ENCODE peak calls at places on chromosomes 11 and 22, in four cellular contexts. E is IMR-90, W is mesendoderm, Z is H1. F is an unnamed sample.

GRCh38 chr11:118886681-118887111 is 3.0 kb downstream of the CXCR5 start:
- DNase-seq in E (no peak), W (no peak), Z (no peak), F (no peak)

GRCh38 chr11:15006139-15006759 is 34.1 kb upstream of the CALCA start:
- DNase-seq in W (peak; percentile 78), Z (no peak), E (peak; percentile 46), F (peak; percentile 27)

GRCh38 chr11:26187639-26188038 is 144.3 kb upstream of the ANO3 start:
- DNase-seq in E (peak; percentile 82), Z (no peak), W (peak; percentile 26), F (no peak)

GRCh38 chr22:44188986-44189630 is 8.4 kb downstream of the PARVG start:
- DNase-seq in Z (no peak), W (no peak), E (no peak), F (no peak)

GRCh38 chr11:38411149-38411548 is 1813.1 kb upstream of the RAG2 start:
- DNase-seq in W (peak; percentile 92), Z (no peak), E (no peak), F (no peak)

GRCh38 chr11:100682247-100682969 is 4.7 kb upstream of the ARHGAP42 start:
- DNase-seq in W (peak; percentile 51), Z (no peak), E (peak; percentile 46), F (no peak)

GRCh38 chr11:34250732-34251639 is 106.8 kb downstream of the ABTB2 start:
- DNase-seq in Z (no peak), W (peak; percentile 33), E (peak; percentile 7), F (peak; percentile 35)

GRCh38 chr11:77039491-77040400 is 5.5 kb downstream of the B3GNT6 start:
- DNase-seq in E (peak; percentile 33), W (peak; percentile 81), Z (peak; percentile 86), F (peak; percentile 79)

GRCh38 chr22:41320416-41321240 is 19.3 kb downstream of the ZC3H7B start:
- DNase-seq in W (no peak), Z (no peak), E (no peak), F (no peak)

GRCh38 chr11:113632981-113633380 is 73.1 kb downstream of the TMPRSS5 start:
- DNase-seq in Z (no peak), W (no peak), E (no peak), F (no peak)

GRCh38 chr11:67301951-67302516 is 1.3 kb upstream of the SSH3 start:
- DNase-seq in W (peak; percentile 75), E (peak; percentile 68), Z (peak; percentile 75), F (peak; percentile 80)

GRCh38 chr11:3137486-3138177 is 27.5 kb downstream of the OSBPL5 start:
- DNase-seq in Z (no peak), W (no peak), E (no peak), F (no peak)

GRCh38 chr22:40898850-40899357 is 37.0 kb upstream of the DNAJB7 start:
- DNase-seq in E (peak; percentile 67), Z (no peak), W (peak; percentile 74), F (no peak)

GRCh38 chr22:29166180-29166579 is 39.5 kb upstream of the EMID1 start:
- DNase-seq in Z (no peak), W (no peak), E (no peak), F (no peak)

GRCh38 chr22:37747090-37747714 is 50.4 kb downstream of the TRIOBP start:
- DNase-seq in W (peak; percentile 60), Z (no peak), E (peak; percentile 66), F (peak; percentile 59)

GRCh38 chr22:16960220-16960883 is 47.7 kb downstream of the GAB4 start:
- DNase-seq in E (no peak), Z (peak; percentile 19), W (no peak), F (no peak)

GRCh38 chr22:27329966-27330645 is 471.4 kb downstream of the MN1 start:
- DNase-seq in E (no peak), Z (peak; percentile 19), W (no peak), F (peak; percentile 12)

GRCh38 chr22:46023558-46023981 is 46.6 kb upstream of the WNT7B start:
- DNase-seq in E (peak; percentile 92), Z (no peak), W (peak; percentile 68), F (no peak)

GRCh38 chr11:1942541-1943260 is 4.4 kb upstream of the MRPL23 start:
- DNase-seq in E (no peak), W (no peak), Z (no peak), F (no peak)

GRCh38 chr11:46295312-46295995 is 18.0 kb downstream of the CREB3L1 start:
- DNase-seq in W (peak; percentile 93), E (peak; percentile 72), Z (peak; percentile 92), F (peak; percentile 91)

GRCh38 chr11:26243426-26243825 is 88.5 kb upstream of the ANO3 start:
- DNase-seq in W (no peak), Z (no peak), E (peak; percentile 22), F (no peak)

GRCh38 chr11:73028621-73029020 is 113.5 kb downstream of the FCHSD2 start:
- DNase-seq in E (no peak), W (no peak), Z (no peak), F (no peak)

GRCh38 chr11:21429401-21429800 is 760.0 kb downstream of the NELL1 start:
- DNase-seq in Z (no peak), E (no peak), W (no peak), F (no peak)

GRCh38 chr11:20116825-20117224 is 43.5 kb downstream of the DBX1 start:
- DNase-seq in Z (no peak), E (no peak), W (no peak), F (no peak)

GRCh38 chr22:46547883-46548244 is 10.4 kb upstream of the CELSR1 start:
- DNase-seq in Z (no peak), W (no peak), E (peak; percentile 92), F (no peak)

GRCh38 chr22:19419464-19420178 is 11.9 kb downstream of the HIRA start:
- DNase-seq in Z (no peak), W (peak; percentile 88), E (peak; percentile 17), F (no peak)

GRCh38 chr11:132258865-132259264 is 888.5 kb downstream of the NTM start:
- DNase-seq in Z (no peak), E (peak; percentile 72), W (no peak), F (no peak)

GRCh38 chr11:8384199-8384821 is 120.6 kb upstream of the LMO1 start:
- DNase-seq in W (peak; percentile 69), E (no peak), Z (no peak), F (peak; percentile 74)

GRCh38 chr11:106379712-106380111 is 302.2 kb downstream of the AASDHPPT start:
- DNase-seq in Z (no peak), E (no peak), W (no peak), F (no peak)

GRCh38 chr22:24428751-24429410 is 1.5 kb downstream of the ADORA2A start:
- DNase-seq in Z (no peak), W (no peak), E (no peak), F (no peak)

GRCh38 chr11:117300301-117300700 is 9.2 kb downstream of the BACE1-AS start:
- DNase-seq in E (peak; percentile 54), Z (peak; percentile 63), W (peak; percentile 49), F (peak; percentile 63)

GRCh38 chr11:106950067-106950491 is 68.2 kb downstream of the GUCY1A2 start:
- DNase-seq in W (no peak), E (no peak), Z (no peak), F (no peak)

GRCh38 chr11:74417860-74418508 is 19.8 kb upstream of the PGM2L1 start:
- DNase-seq in E (peak; percentile 14), Z (no peak), W (no peak), F (no peak)

GRCh38 chr11:2101171-2101675 is 38.0 kb downstream of the IGF2 start:
- DNase-seq in Z (no peak), W (no peak), E (no peak), F (no peak)

GRCh38 chr11:110077866-110078325 is 15.3 kb upstream of the ZC3H12C start:
- DNase-seq in Z (no peak), W (peak; percentile 28), E (peak; percentile 78), F (no peak)

GRCh38 chr11:59674291-59674690 is 5.5 kb upstream of the PATL1 start:
- DNase-seq in E (no peak), W (no peak), Z (no peak), F (no peak)

GRCh38 chr11:2993000-2993330 is 836 bp upstream of the NAP1L4 start:
- DNase-seq in Z (no peak), W (no peak), E (no peak), F (no peak)

GRCh38 chr11:63639195-63639832 is 25.1 kb upstream of the PLAAT3 start:
- DNase-seq in Z (no peak), E (peak; percentile 27), W (no peak), F (no peak)

GRCh38 chr11:65862191-65862735 is 2.0 kb downstream of the MUS81 start:
- DNase-seq in Z (no peak), W (no peak), E (no peak), F (peak; percentile 15)
- H2AK5ac ChIP-seq in Z (no peak overlapping the region), W (no peak overlapping the region), E (no peak overlapping the region), F (no peak overlapping the region)

DNA sequence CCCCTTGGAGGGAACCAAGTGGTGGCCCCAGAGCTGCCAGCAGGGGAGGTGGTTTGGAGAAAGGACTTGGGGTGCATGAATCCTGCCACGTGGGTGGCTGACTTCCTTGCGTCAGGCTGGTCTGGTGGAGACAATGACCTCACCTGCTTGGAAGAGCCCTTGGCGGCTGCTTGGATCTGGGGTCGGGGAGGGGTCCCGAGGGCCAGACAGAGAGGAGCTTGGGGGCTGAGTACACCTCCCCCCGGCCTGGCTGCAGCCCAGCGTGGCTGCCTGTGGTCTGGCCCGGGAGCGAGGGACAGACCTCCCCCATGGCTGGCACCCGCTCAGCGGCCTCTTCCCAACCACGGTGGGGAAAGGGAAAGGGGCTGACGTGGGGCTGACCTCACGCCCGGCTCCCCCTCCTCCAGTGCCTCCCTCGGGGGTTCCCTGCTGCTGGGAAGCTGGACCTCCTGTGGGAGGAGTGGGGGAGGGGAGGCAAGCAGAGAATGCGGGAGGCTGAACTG is 13.8 kb downstream of the LIF start:
- DNase-seq in E (no peak), Z (no peak), W (peak; percentile 28), F (no peak)
- H2BK15ac ChIP-seq in E (no peak overlapping the region), Z (peak overlapping the region; percentile 81), W (no peak overlapping the region), F (no peak overlapping the region)

GRCh38 chr11:69388661-69389060 is 92.8 kb upstream of the LINC01488 start:
- DNase-seq in E (no peak), Z (no peak), W (no peak), F (no peak)

GRCh38 chr11:69392104-69392653 is 89.3 kb upstream of the LINC01488 start:
- DNase-seq in Z (no peak), E (no peak), W (no peak), F (no peak)

GRCh38 chr11:69388210-69388609 is 93.3 kb upstream of the LINC01488 start:
- DNase-seq in E (no peak), W (no peak), Z (no peak), F (no peak)

GRCh38 chr11:69391192-69392103 is 90.0 kb upstream of the LINC01488 start:
- DNase-seq in W (no peak), E (no peak), Z (no peak), F (no peak)

DNA sequence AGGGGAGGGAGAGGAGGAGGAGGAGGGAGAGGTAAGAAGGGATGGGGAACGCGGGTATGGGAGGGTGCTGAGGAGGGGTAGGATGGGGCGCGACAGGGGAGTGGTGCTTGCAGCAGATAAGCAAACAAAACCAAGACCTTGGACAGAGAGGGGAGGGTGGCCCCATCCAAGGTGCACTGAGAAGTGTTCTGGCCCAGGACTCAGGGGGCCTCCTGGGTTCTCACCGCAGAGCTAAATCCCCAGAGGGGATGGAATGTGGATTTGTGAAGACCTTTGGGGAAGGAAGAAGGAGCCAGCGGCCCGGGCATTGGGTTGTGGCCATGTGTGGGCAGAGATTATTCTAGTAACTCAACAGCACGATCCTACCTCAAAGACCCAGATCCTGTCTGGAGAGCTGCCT is 90.9 kb upstream of the LINC01488 start:
- DNase-seq in Z (no peak), W (no peak), E (no peak), F (no peak)
- H3K56ac ChIP-seq in Z (no peak overlapping the region), W (no peak overlapping the region), E (no peak overlapping the region), F (no peak overlapping the region)

GRCh38 chr22:49302150-49302460 is 525.6 kb downstream of the BRD1 start:
- DNase-seq in W (no peak), E (no peak), Z (no peak), F (no peak)
- H2AK5ac ChIP-seq in W (no peak overlapping the region), E (no peak overlapping the region), Z (no peak overlapping the region), F (no peak overlapping the region)

F was measured in H9.